ENCODE peak calls at places on chromosome 5, in seven cellular contexts. One of them, this sample, is unnamed.

GRCh38 chr5:169696621-169697517 is 59.8 kb downstream of the DOCK2 start:
- DNase-seq in AG20443: peak; percentile 25
- DNase-seq in AG08396: no peak
- DNase-seq in endothelial cell: no peak
- DNase-seq in head of caudate nucleus: no peak
- DNase-seq in activated CD8-positive, alpha-beta memory T cell treated with anti-CD3 and anti-CD28 coated beads for 48 hours: no peak
- DNase-seq in gastrocnemius medialis: no peak
- DNase-seq in this sample: peak; percentile 33

GRCh38 chr5:55894135-55894534 is 43.0 kb downstream of the IL31RA start:
- DNase-seq in AG20443: no peak
- DNase-seq in AG08396: no peak
- DNase-seq in endothelial cell: no peak
- DNase-seq in head of caudate nucleus: no peak
- DNase-seq in activated CD8-positive, alpha-beta memory T cell treated with anti-CD3 and anti-CD28 coated beads for 48 hours: no peak
- DNase-seq in gastrocnemius medialis: no peak
- DNase-seq in this sample: peak; percentile 74

GRCh38 chr5:15388856-15389255 is 111.1 kb upstream of the FBXL7 start:
- DNase-seq in AG20443: no peak
- DNase-seq in AG08396: no peak
- DNase-seq in endothelial cell: no peak
- DNase-seq in head of caudate nucleus: no peak
- DNase-seq in activated CD8-positive, alpha-beta memory T cell treated with anti-CD3 and anti-CD28 coated beads for 48 hours: no peak
- DNase-seq in gastrocnemius medialis: no peak
- DNase-seq in this sample: no peak

GRCh38 chr5:9468070-9468388 is 77.8 kb downstream of the SEMA5A start:
- DNase-seq in AG20443: peak; percentile 90
- DNase-seq in AG08396: peak; percentile 70
- DNase-seq in endothelial cell: no peak
- DNase-seq in head of caudate nucleus: no peak
- DNase-seq in activated CD8-positive, alpha-beta memory T cell treated with anti-CD3 and anti-CD28 coated beads for 48 hours: no peak
- DNase-seq in gastrocnemius medialis: no peak
- DNase-seq in this sample: peak; percentile 93

GRCh38 chr5:43917925-43918324 is 314.9 kb downstream of the NNT start:
- DNase-seq in AG20443: no peak
- DNase-seq in AG08396: no peak
- DNase-seq in endothelial cell: no peak
- DNase-seq in head of caudate nucleus: no peak
- DNase-seq in activated CD8-positive, alpha-beta memory T cell treated with anti-CD3 and anti-CD28 coated beads for 48 hours: no peak
- DNase-seq in gastrocnemius medialis: no peak
- DNase-seq in this sample: no peak

GRCh38 chr5:179762079-179762780 is 29.6 kb downstream of the MAML1 start:
- DNase-seq in AG20443: peak; percentile 43
- DNase-seq in AG08396: no peak
- DNase-seq in endothelial cell: no peak
- DNase-seq in head of caudate nucleus: peak; percentile 64
- DNase-seq in activated CD8-positive, alpha-beta memory T cell treated with anti-CD3 and anti-CD28 coated beads for 48 hours: no peak
- DNase-seq in gastrocnemius medialis: no peak
- DNase-seq in this sample: peak; percentile 51

GRCh38 chr5:173781826-173782670 is 106.1 kb upstream of the CPEB4 start:
- DNase-seq in AG20443: peak; percentile 88
- DNase-seq in AG08396: peak; percentile 83
- DNase-seq in endothelial cell: no peak
- DNase-seq in head of caudate nucleus: peak; percentile 90
- DNase-seq in activated CD8-positive, alpha-beta memory T cell treated with anti-CD3 and anti-CD28 coated beads for 48 hours: peak; percentile 9
- DNase-seq in gastrocnemius medialis: peak; percentile 90
- DNase-seq in this sample: peak; percentile 96

GRCh38 chr5:134534058-134534725 is 8.7 kb downstream of the JADE2 start:
- DNase-seq in AG20443: no peak
- DNase-seq in AG08396: no peak
- DNase-seq in endothelial cell: no peak
- DNase-seq in head of caudate nucleus: no peak
- DNase-seq in activated CD8-positive, alpha-beta memory T cell treated with anti-CD3 and anti-CD28 coated beads for 48 hours: no peak
- DNase-seq in gastrocnemius medialis: no peak
- DNase-seq in this sample: no peak

GRCh38 chr5:88923623-88924619 is 40.9 kb upstream of the MEF2C start:
- DNase-seq in AG20443: peak; percentile 29
- DNase-seq in AG08396: no peak
- DNase-seq in endothelial cell: no peak
- DNase-seq in head of caudate nucleus: no peak
- DNase-seq in activated CD8-positive, alpha-beta memory T cell treated with anti-CD3 and anti-CD28 coated beads for 48 hours: no peak
- DNase-seq in gastrocnemius medialis: no peak
- DNase-seq in this sample: no peak

GRCh38 chr5:81572201-81572600 is 178.3 kb upstream of the ACOT12 start:
- DNase-seq in AG20443: peak; percentile 41
- DNase-seq in AG08396: no peak
- DNase-seq in endothelial cell: no peak
- DNase-seq in head of caudate nucleus: no peak
- DNase-seq in activated CD8-positive, alpha-beta memory T cell treated with anti-CD3 and anti-CD28 coated beads for 48 hours: no peak
- DNase-seq in gastrocnemius medialis: no peak
- DNase-seq in this sample: no peak

GRCh38 chr5:43619380-43619779 is 16.4 kb downstream of the NNT start:
- DNase-seq in AG20443: no peak
- DNase-seq in AG08396: no peak
- DNase-seq in endothelial cell: no peak
- DNase-seq in head of caudate nucleus: no peak
- DNase-seq in activated CD8-positive, alpha-beta memory T cell treated with anti-CD3 and anti-CD28 coated beads for 48 hours: no peak
- DNase-seq in gastrocnemius medialis: no peak
- DNase-seq in this sample: peak; percentile 18

GRCh38 chr5:73460133-73460532 is 11.6 kb upstream of the FOXD1 start:
- DNase-seq in AG20443: no peak
- DNase-seq in AG08396: no peak
- DNase-seq in endothelial cell: no peak
- DNase-seq in head of caudate nucleus: no peak
- DNase-seq in activated CD8-positive, alpha-beta memory T cell treated with anti-CD3 and anti-CD28 coated beads for 48 hours: no peak
- DNase-seq in gastrocnemius medialis: no peak
- DNase-seq in this sample: no peak

GRCh38 chr5:61200582-61201155 is 38.4 kb upstream of the SMIM15 start:
- DNase-seq in AG20443: no peak
- DNase-seq in AG08396: no peak
- DNase-seq in endothelial cell: no peak
- DNase-seq in head of caudate nucleus: no peak
- DNase-seq in activated CD8-positive, alpha-beta memory T cell treated with anti-CD3 and anti-CD28 coated beads for 48 hours: no peak
- DNase-seq in gastrocnemius medialis: no peak
- DNase-seq in this sample: no peak

GRCh38 chr5:139787568-139788293 is 7.9 kb upstream of the PSD2 start:
- DNase-seq in AG20443: peak; percentile 97
- DNase-seq in AG08396: peak; percentile 97
- DNase-seq in endothelial cell: peak; percentile 99
- DNase-seq in head of caudate nucleus: peak; percentile 96
- DNase-seq in activated CD8-positive, alpha-beta memory T cell treated with anti-CD3 and anti-CD28 coated beads for 48 hours: peak; percentile 98
- DNase-seq in gastrocnemius medialis: peak; percentile 83
- DNase-seq in this sample: peak; percentile 61

GRCh38 chr5:78046006-78046405 is 248.5 kb downstream of the AP3B1 start:
- DNase-seq in AG20443: no peak
- DNase-seq in AG08396: no peak
- DNase-seq in endothelial cell: no peak
- DNase-seq in head of caudate nucleus: no peak
- DNase-seq in activated CD8-positive, alpha-beta memory T cell treated with anti-CD3 and anti-CD28 coated beads for 48 hours: no peak
- DNase-seq in gastrocnemius medialis: no peak
- DNase-seq in this sample: no peak

GRCh38 chr5:74542477-74542876 is 98.1 kb downstream of the ENC1 start:
- DNase-seq in AG20443: peak; percentile 53
- DNase-seq in AG08396: no peak
- DNase-seq in endothelial cell: no peak
- DNase-seq in head of caudate nucleus: no peak
- DNase-seq in activated CD8-positive, alpha-beta memory T cell treated with anti-CD3 and anti-CD28 coated beads for 48 hours: no peak
- DNase-seq in gastrocnemius medialis: no peak
- DNase-seq in this sample: peak; percentile 45

GRCh38 chr5:53858700-53859456 is 298.4 kb downstream of the NDUFS4 start:
- DNase-seq in AG20443: no peak
- DNase-seq in AG08396: no peak
- DNase-seq in endothelial cell: no peak
- DNase-seq in head of caudate nucleus: no peak
- DNase-seq in activated CD8-positive, alpha-beta memory T cell treated with anti-CD3 and anti-CD28 coated beads for 48 hours: no peak
- DNase-seq in gastrocnemius medialis: no peak
- DNase-seq in this sample: no peak

GRCh38 chr5:140131967-140132409 is 6.3 kb downstream of the IGIP start:
- DNase-seq in AG20443: peak; percentile 89
- DNase-seq in AG08396: peak; percentile 81
- DNase-seq in endothelial cell: no peak
- DNase-seq in head of caudate nucleus: no peak
- DNase-seq in activated CD8-positive, alpha-beta memory T cell treated with anti-CD3 and anti-CD28 coated beads for 48 hours: no peak
- DNase-seq in gastrocnemius medialis: no peak
- DNase-seq in this sample: peak; percentile 94

GRCh38 chr5:169299651-169300467 is 1.1 kb downstream of the SLIT3 start:
- DNase-seq in AG20443: peak; percentile 30
- DNase-seq in AG08396: peak; percentile 21
- DNase-seq in endothelial cell: no peak
- DNase-seq in head of caudate nucleus: peak; percentile 17
- DNase-seq in activated CD8-positive, alpha-beta memory T cell treated with anti-CD3 and anti-CD28 coated beads for 48 hours: no peak
- DNase-seq in gastrocnemius medialis: no peak
- DNase-seq in this sample: no peak

GRCh38 chr5:142846402-142846801 is 76.2 kb downstream of the ARHGAP26 start:
- DNase-seq in AG20443: no peak
- DNase-seq in AG08396: no peak
- DNase-seq in endothelial cell: no peak
- DNase-seq in head of caudate nucleus: no peak
- DNase-seq in activated CD8-positive, alpha-beta memory T cell treated with anti-CD3 and anti-CD28 coated beads for 48 hours: no peak
- DNase-seq in gastrocnemius medialis: no peak
- DNase-seq in this sample: no peak

GRCh38 chr5:22889714-22890113 is 36.6 kb upstream of the CDH12 start:
- DNase-seq in AG20443: no peak
- DNase-seq in AG08396: no peak
- DNase-seq in endothelial cell: no peak
- DNase-seq in head of caudate nucleus: no peak
- DNase-seq in activated CD8-positive, alpha-beta memory T cell treated with anti-CD3 and anti-CD28 coated beads for 48 hours: no peak
- DNase-seq in gastrocnemius medialis: no peak
- DNase-seq in this sample: peak; percentile 32

GRCh38 chr5:130111723-130112122 is 207.5 kb downstream of the CHSY3 start:
- DNase-seq in AG20443: no peak
- DNase-seq in AG08396: no peak
- DNase-seq in endothelial cell: no peak
- DNase-seq in head of caudate nucleus: no peak
- DNase-seq in activated CD8-positive, alpha-beta memory T cell treated with anti-CD3 and anti-CD28 coated beads for 48 hours: no peak
- DNase-seq in gastrocnemius medialis: no peak
- DNase-seq in this sample: no peak

GRCh38 chr5:15483348-15484090 is 16.5 kb upstream of the FBXL7 start:
- DNase-seq in AG20443: no peak
- DNase-seq in AG08396: no peak
- DNase-seq in endothelial cell: no peak
- DNase-seq in head of caudate nucleus: no peak
- DNase-seq in activated CD8-positive, alpha-beta memory T cell treated with anti-CD3 and anti-CD28 coated beads for 48 hours: no peak
- DNase-seq in gastrocnemius medialis: no peak
- DNase-seq in this sample: peak; percentile 73

GRCh38 chr5:177432143-177432904 is 5.8 kb downstream of the GRK6 start:
- DNase-seq in AG20443: no peak
- DNase-seq in AG08396: no peak
- DNase-seq in endothelial cell: no peak
- DNase-seq in head of caudate nucleus: peak; percentile 54
- DNase-seq in activated CD8-positive, alpha-beta memory T cell treated with anti-CD3 and anti-CD28 coated beads for 48 hours: no peak
- DNase-seq in gastrocnemius medialis: peak; percentile 36
- DNase-seq in this sample: no peak

GRCh38 chr5:169442354-169443248 is 141.0 kb upstream of the SPDL1 start:
- DNase-seq in AG20443: no peak
- DNase-seq in AG08396: no peak
- DNase-seq in endothelial cell: no peak
- DNase-seq in head of caudate nucleus: no peak
- DNase-seq in activated CD8-positive, alpha-beta memory T cell treated with anti-CD3 and anti-CD28 coated beads for 48 hours: no peak
- DNase-seq in gastrocnemius medialis: no peak
- DNase-seq in this sample: peak; percentile 20

GRCh38 chr5:36614657-36615308 is 8.4 kb downstream of the SLC1A3 start:
- DNase-seq in AG20443: no peak
- DNase-seq in AG08396: no peak
- DNase-seq in endothelial cell: no peak
- DNase-seq in head of caudate nucleus: no peak
- DNase-seq in activated CD8-positive, alpha-beta memory T cell treated with anti-CD3 and anti-CD28 coated beads for 48 hours: no peak
- DNase-seq in gastrocnemius medialis: no peak
- DNase-seq in this sample: no peak

GRCh38 chr5:32217886-32218396 is 43.8 kb upstream of the GOLPH3 start:
- DNase-seq in AG20443: no peak
- DNase-seq in AG08396: no peak
- DNase-seq in endothelial cell: no peak
- DNase-seq in head of caudate nucleus: peak; percentile 39
- DNase-seq in activated CD8-positive, alpha-beta memory T cell treated with anti-CD3 and anti-CD28 coated beads for 48 hours: no peak
- DNase-seq in gastrocnemius medialis: no peak
- DNase-seq in this sample: no peak

GRCh38 chr5:36717131-36717530 is 110.7 kb downstream of the SLC1A3 start:
- DNase-seq in AG20443: no peak
- DNase-seq in AG08396: no peak
- DNase-seq in endothelial cell: no peak
- DNase-seq in head of caudate nucleus: no peak
- DNase-seq in activated CD8-positive, alpha-beta memory T cell treated with anti-CD3 and anti-CD28 coated beads for 48 hours: no peak
- DNase-seq in gastrocnemius medialis: no peak
- DNase-seq in this sample: no peak

GRCh38 chr5:17448877-17449276 is 49.2 kb upstream of the TAF11L2 start:
- DNase-seq in AG20443: no peak
- DNase-seq in AG08396: no peak
- DNase-seq in endothelial cell: no peak
- DNase-seq in head of caudate nucleus: no peak
- DNase-seq in activated CD8-positive, alpha-beta memory T cell treated with anti-CD3 and anti-CD28 coated beads for 48 hours: no peak
- DNase-seq in gastrocnemius medialis: no peak
- DNase-seq in this sample: peak; percentile 60

GRCh38 chr5:140365941-140366340 is 5.9 kb downstream of the SLC4A9 start:
- DNase-seq in AG20443: no peak
- DNase-seq in AG08396: no peak
- DNase-seq in endothelial cell: no peak
- DNase-seq in head of caudate nucleus: no peak
- DNase-seq in activated CD8-positive, alpha-beta memory T cell treated with anti-CD3 and anti-CD28 coated beads for 48 hours: no peak
- DNase-seq in gastrocnemius medialis: no peak
- DNase-seq in this sample: no peak

GRCh38 chr5:38447786-38448185 is 108.7 kb downstream of the LIFR start:
- DNase-seq in AG20443: peak; percentile 51
- DNase-seq in AG08396: no peak
- DNase-seq in endothelial cell: no peak
- DNase-seq in head of caudate nucleus: no peak
- DNase-seq in activated CD8-positive, alpha-beta memory T cell treated with anti-CD3 and anti-CD28 coated beads for 48 hours: no peak
- DNase-seq in gastrocnemius medialis: peak; percentile 48
- DNase-seq in this sample: no peak

GRCh38 chr5:56813302-56813701 is 2.0 kb upstream of the MAP3K1 start:
- DNase-seq in AG20443: no peak
- DNase-seq in AG08396: no peak
- DNase-seq in endothelial cell: no peak
- DNase-seq in head of caudate nucleus: no peak
- DNase-seq in activated CD8-positive, alpha-beta memory T cell treated with anti-CD3 and anti-CD28 coated beads for 48 hours: no peak
- DNase-seq in gastrocnemius medialis: no peak
- DNase-seq in this sample: no peak

GRCh38 chr5:84791730-84792129 is 407.1 kb upstream of the EDIL3 start:
- DNase-seq in AG20443: no peak
- DNase-seq in AG08396: no peak
- DNase-seq in endothelial cell: no peak
- DNase-seq in head of caudate nucleus: no peak
- DNase-seq in activated CD8-positive, alpha-beta memory T cell treated with anti-CD3 and anti-CD28 coated beads for 48 hours: no peak
- DNase-seq in gastrocnemius medialis: no peak
- DNase-seq in this sample: no peak

GRCh38 chr5:173201636-173202265 is 33.3 kb downstream of the NKX2-5 start:
- DNase-seq in AG20443: peak; percentile 91
- DNase-seq in AG08396: peak; percentile 79
- DNase-seq in endothelial cell: no peak
- DNase-seq in head of caudate nucleus: no peak
- DNase-seq in activated CD8-positive, alpha-beta memory T cell treated with anti-CD3 and anti-CD28 coated beads for 48 hours: no peak
- DNase-seq in gastrocnemius medialis: no peak
- DNase-seq in this sample: peak; percentile 80

This sample was measured in iris pigment epithelial cell.